ENCODE peak calls at places on chromosomes 11 and 22, in eight cellular contexts. G is psoas muscle, I is AG09309, D is astrocyte of the cerebellum, N is activated B cell treated with CpG ODN at 0.5 μM for 24 hours, B is HFFc6, H is endothelial cell, P is GM06990. R is an unnamed sample.
A peak's percentile ranks its signal among the peaks of the same experiment; 100 is the strongest.

GRCh38 chr11:746289-747175 is 732 bp upstream of the TALDO1 start:
- DNase-seq in G (no peak), N (no peak), H (no peak), D (no peak), P (no peak), B (no peak), I (no peak), R (no peak)

GRCh38 chr11:108364159-108364558 is 103.2 kb downstream of the C11orf65 start:
- DNase-seq in P (no peak), H (no peak), N (no peak), D (no peak), B (peak; percentile 25), I (no peak), G (no peak), R (no peak)

GRCh38 chr22:49439373-49439772 is 388.3 kb downstream of the BRD1 start:
- DNase-seq in I (no peak), H (no peak), B (no peak), D (no peak), N (no peak), P (no peak), G (no peak), R (no peak)

GRCh38 chr11:64723117-64723906 is at the start of gene NRXN2:
- DNase-seq in N (peak; percentile 88), D (peak; percentile 23), P (peak; percentile 87), G (peak; percentile 92), B (peak; percentile 76), H (peak; percentile 85), I (no peak), R (peak; percentile 71)

GRCh38 chr11:30046211-30046945 is 29.5 kb upstream of the KCNA4 start:
- DNase-seq in D (no peak), P (no peak), G (no peak), H (peak; percentile 29), N (no peak), B (no peak), I (no peak), R (no peak)

GRCh38 chr11:86119062-86119461 is 50.2 kb upstream of the PICALM start:
- DNase-seq in I (no peak), B (peak; percentile 14), G (no peak), D (no peak), N (no peak), H (no peak), P (no peak), R (no peak)

GRCh38 chr22:25661067-25661466 is 80.9 kb upstream of the MYO18B start:
- DNase-seq in D (no peak), G (no peak), I (no peak), P (no peak), H (no peak), N (no peak), B (no peak), R (no peak)

GRCh38 chr11:117160826-117161225 is 16.7 kb downstream of the PAFAH1B2 start:
- DNase-seq in G (no peak), N (no peak), B (no peak), P (no peak), H (no peak), I (no peak), D (no peak), R (no peak)

GRCh38 chr11:122852071-122852831 is 14.0 kb downstream of the CRTAM start:
- DNase-seq in B (peak; percentile 20), H (no peak), D (no peak), N (no peak), G (no peak), I (no peak), P (no peak), R (no peak)

GRCh38 chr11:67306769-67307544 is 3.6 kb downstream of the SSH3 start:
- DNase-seq in N (no peak), G (no peak), H (no peak), D (no peak), P (no peak), I (no peak), B (no peak), R (no peak)

GRCh38 chr11:115222218-115222862 is 281.9 kb downstream of the CADM1 start:
- DNase-seq in I (peak; percentile 55), D (peak; percentile 95), N (no peak), P (peak; percentile 79), B (no peak), G (no peak), H (no peak), R (no peak)

GRCh38 chr11:132126973-132127900 is 756.8 kb downstream of the NTM start:
- DNase-seq in B (peak; percentile 85), H (peak; percentile 34), G (no peak), D (peak; percentile 95), P (no peak), I (peak; percentile 74), N (no peak), R (no peak)

GRCh38 chr11:9716275-9717039 is 52.6 kb downstream of the SWAP70 start:
- DNase-seq in G (no peak), D (peak; percentile 69), P (peak; percentile 70), H (no peak), I (no peak), B (peak; percentile 49), N (no peak), R (no peak)

GRCh38 chr11:47270331-47271271 is 668 bp downstream of the MADD start:
- DNase-seq in G (peak; percentile 53), P (peak; percentile 24), B (peak; percentile 55), N (no peak), D (no peak), I (no peak), H (peak; percentile 21), R (no peak)

GRCh38 chr22:43481528-43482309 is 69.9 kb downstream of the MPPED1 start:
- DNase-seq in N (no peak), P (no peak), H (peak; percentile 39), B (no peak), G (no peak), D (no peak), I (no peak), R (no peak)

GRCh38 chr22:17836977-17837742 is 62.9 kb upstream of the BID start:
- DNase-seq in D (no peak), H (no peak), B (no peak), N (no peak), I (no peak), G (no peak), P (no peak), R (no peak)

GRCh38 chr22:32695451-32695891 is 106.0 kb upstream of the TIMP3 start:
- DNase-seq in D (no peak), N (no peak), G (no peak), H (no peak), I (no peak), B (peak; percentile 97), P (no peak), R (no peak)

GRCh38 chr11:34348919-34349318 is 8.9 kb downstream of the ABTB2 start:
- DNase-seq in D (no peak), G (no peak), H (no peak), N (no peak), I (no peak), P (no peak), B (no peak), R (no peak)

GRCh38 chr22:35894464-35894878 is 134.2 kb downstream of the RBFOX2 start:
- DNase-seq in N (no peak), G (no peak), B (no peak), P (no peak), H (no peak), D (no peak), I (no peak), R (no peak)
- TF ChIP-seq CTCF in N (no peak), G (peak; percentile 32), B (peak; percentile 12), P (no peak), H (no peak), D (no peak), I (no peak), R (no peak)

DNA sequence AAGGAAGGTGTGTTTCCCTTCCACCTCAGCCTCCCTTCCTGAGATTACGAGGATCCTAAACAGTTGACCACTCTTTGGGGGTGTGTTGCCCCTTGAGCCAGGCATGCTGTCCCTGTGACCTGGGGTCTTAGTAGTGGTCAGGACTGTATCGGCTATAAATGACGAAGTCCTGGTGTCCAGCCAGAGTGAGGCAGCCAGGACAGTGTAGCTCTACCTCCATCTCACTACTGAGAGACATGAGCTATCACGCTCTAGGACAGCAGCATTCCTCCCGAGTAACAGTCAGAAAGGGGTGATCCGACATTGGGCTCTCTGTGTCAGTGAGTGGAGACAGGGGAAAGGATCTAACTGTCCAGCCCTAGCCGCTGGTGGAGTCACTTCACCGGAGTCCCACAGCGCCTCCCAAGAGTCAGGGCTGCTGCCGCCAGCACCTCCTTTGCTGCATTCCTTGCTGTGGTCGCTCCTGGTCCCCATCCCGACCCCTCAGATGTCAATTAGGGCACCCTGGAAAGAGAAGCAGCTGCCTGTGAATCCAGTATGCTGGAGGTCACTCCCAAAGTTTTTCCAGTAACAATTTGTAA is 3.3 kb upstream of the B3GNT6 start:
- DNase-seq in H (no peak), N (no peak), G (no peak), I (no peak), B (no peak), D (no peak), P (no peak), R (no peak)
- TF ChIP-seq CTCF in H (no peak), N (no peak), G (no peak), I (no peak), B (no peak), D (no peak), P (no peak), R (no peak)

GRCh38 chr11:96045622-96046456 is 121.9 kb upstream of the MTMR2 start:
- DNase-seq in G (no peak), D (peak; percentile 92), H (peak; percentile 8), B (peak; percentile 51), P (no peak), I (peak; percentile 82), N (no peak), R (peak; percentile 72)
- TF ChIP-seq CTCF in G (no peak), D (peak; percentile 61), H (no peak), B (peak; percentile 34), P (no peak), I (peak; percentile 60), N (no peak), R (no peak)

GRCh38 chr11:45021692-45022130 is 71.0 kb upstream of the TP53I11 start:
- DNase-seq in N (no peak), B (no peak), D (peak; percentile 26), I (peak; percentile 16), H (no peak), G (peak; percentile 93), P (no peak), R (no peak)

GRCh38 chr11:45023065-45023365 is 72.3 kb upstream of the TP53I11 start:
- DNase-seq in G (no peak), I (no peak), P (no peak), B (peak; percentile 8), H (no peak), D (no peak), N (no peak), R (no peak)

GRCh38 chr11:45022294-45023064 is 71.8 kb upstream of the TP53I11 start:
- DNase-seq in D (no peak), G (no peak), I (no peak), B (peak; percentile 23), P (no peak), H (no peak), N (no peak), R (no peak)

GRCh38 chr11:45021001-45021400 is 70.3 kb upstream of the TP53I11 start:
- DNase-seq in H (no peak), G (no peak), B (no peak), D (no peak), N (no peak), I (no peak), P (no peak), R (no peak)

GRCh38 chr11:45017329-45017728 is 66.6 kb upstream of the TP53I11 start:
- DNase-seq in D (no peak), P (no peak), I (no peak), H (peak; percentile 29), B (no peak), N (no peak), G (no peak), R (no peak)
- TF ChIP-seq CTCF in D (no peak), P (no peak), I (no peak), H (peak; percentile 34), B (peak; percentile 46), N (no peak), G (no peak), R (no peak)